ENCODE peak calls at places on chromosomes 16 and 17, in six cellular contexts. F, G, M, I, E and S are unnamed samples.

GRCh38 chr17:48406936-48407567 is 23.0 kb downstream of the SKAP1 start:
- DNase-seq in G (no peak), E (no peak), F (no peak), I (no peak), M (no peak), S (no peak)

GRCh38 chr16:50547944-50548658 is at the start of gene NKD1:
- DNase-seq in G (peak), F (peak), E (peak), I (peak), M (peak), S (peak)

GRCh38 chr16:70689970-70690905 is 4.4 kb upstream of the MTSS2 start:
- DNase-seq in G (no peak), E (no peak), F (no peak), M (no peak), I (no peak), S (no peak)

GRCh38 chr17:12613566-12613965 is 52.1 kb upstream of the MYOCD start:
- DNase-seq in G (no peak), M (no peak), I (no peak), E (no peak), F (no peak), S (no peak)

GRCh38 chr16:106623-107324 is 28.7 kb downstream of the MPG start:
- DNase-seq in F (peak), M (peak), E (peak), I (peak), G (peak), S (peak)

GRCh38 chr17:68707032-68707431 is 105.9 kb upstream of the FAM20A start:
- DNase-seq in G (no peak), M (no peak), F (no peak), I (no peak), E (no peak), S (no peak)

GRCh38 chr17:74125160-74125559 is 78.3 kb upstream of the RPL38 start:
- DNase-seq in M (no peak), G (no peak), I (no peak), E (no peak), F (no peak), S (no peak)

GRCh38 chr16:86404678-86405077 is 105.6 kb upstream of the FOXF1 start:
- DNase-seq in G (no peak), F (no peak), M (no peak), I (no peak), E (no peak), S (no peak)

GRCh38 chr17:39614545-39615157 is 6.9 kb upstream of the NEUROD2 start:
- DNase-seq in E (no peak), I (no peak), F (no peak), G (no peak), M (no peak), S (no peak)

GRCh38 chr17:32323784-32324590 is 18.0 kb downstream of the C17orf75 start:
- DNase-seq in E (peak), G (no peak), I (no peak), F (peak), M (no peak), S (peak)

GRCh38 chr17:9974460-9975381 is 69.7 kb upstream of the RCVRN start:
- DNase-seq in G (no peak), I (no peak), E (no peak), F (no peak), M (no peak), S (no peak)